ENCODE peak calls at places on chromosomes 5 and 9, in four cellular contexts. J is GM12878, S is K562, L is HL-60. Z is an unnamed sample.

GRCh38 chr5:145775893-145776444 is 59.2 kb downstream of the PRELID2 start:
- DNase-seq in J (no peak), S (no peak), L (no peak), Z (no peak)

GRCh38 chr9:69611221-69611620 is 61.0 kb downstream of the APBA1 start:
- DNase-seq in J (no peak), S (no peak), L (no peak), Z (no peak)

GRCh38 chr9:136847065-136847826 is 2.0 kb upstream of the PHPT1 start:
- DNase-seq in J (no peak), S (peak; percentile 78), L (peak; percentile 29), Z (no peak)

GRCh38 chr9:93133641-93134017 is 422 bp downstream of the NINJ1 start:
- DNase-seq in J (no peak), S (peak; percentile 77), L (peak; percentile 90), Z (peak; percentile 76)

GRCh38 chr5:38622723-38623129 is 66.3 kb upstream of the LIFR start:
- DNase-seq in J (no peak), S (no peak), L (no peak), Z (no peak)

GRCh38 chr5:39231705-39232525 is 12.6 kb upstream of the FYB1 start:
- DNase-seq in J (peak; percentile 73), S (no peak), L (no peak), Z (no peak)

GRCh38 chr5:160375166-160375565 is 4.7 kb upstream of the C1QTNF2 start:
- DNase-seq in J (no peak), S (no peak), L (no peak), Z (no peak)

GRCh38 chr5:165138261-165138660 is 1632.8 kb downstream of the MAT2B start:
- DNase-seq in J (no peak), S (no peak), L (no peak), Z (no peak)

GRCh38 chr5:148454576-148454975 is 70.8 kb downstream of the FBXO38 start:
- DNase-seq in J (no peak), S (no peak), L (no peak), Z (no peak)

DNA sequence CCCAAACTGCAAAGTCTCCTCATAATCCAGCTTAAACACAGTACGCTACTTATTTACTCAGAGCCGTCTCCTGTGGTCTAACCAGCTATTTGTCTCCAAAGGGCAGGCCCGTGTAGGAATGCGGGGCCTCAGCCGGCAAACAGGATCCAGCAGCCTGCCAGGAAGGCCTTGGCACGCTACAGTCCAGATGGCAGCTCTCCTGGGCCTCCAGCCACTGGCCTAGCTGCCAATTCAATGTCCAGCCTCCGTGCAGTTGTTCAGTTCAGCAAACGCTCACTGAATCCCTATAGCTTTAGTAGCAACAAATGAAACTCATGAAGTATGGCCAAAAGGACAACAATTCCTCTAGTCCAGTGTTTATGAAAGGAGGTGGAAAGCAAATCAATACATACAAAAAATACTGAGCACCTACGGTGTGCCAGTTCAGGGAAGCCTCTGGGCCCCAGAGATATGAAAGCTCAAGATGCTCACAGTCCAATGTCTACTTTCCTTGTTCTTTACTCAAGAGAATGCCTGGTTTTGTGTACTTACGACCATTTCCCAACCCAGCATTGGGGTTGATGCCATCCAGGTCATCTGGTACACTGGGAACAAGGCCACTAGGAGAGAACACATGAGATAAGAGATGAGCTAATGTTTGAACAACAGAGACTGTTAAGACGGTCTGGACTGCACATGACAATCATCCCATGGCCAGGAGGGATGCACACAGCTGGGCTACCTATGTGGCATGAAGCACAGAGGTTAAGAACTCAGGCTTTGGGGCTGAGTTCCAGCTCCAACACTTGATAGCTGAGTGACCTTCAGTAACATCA is 8.3 kb downstream of the CDK5RAP2 start:
- DNase-seq in J (no peak), S (no peak), L (no peak), Z (no peak)
- TF ChIP-seq POLR2AphosphoS5 in J (no peak), S (no peak), L (no peak), Z (no peak)

DNA sequence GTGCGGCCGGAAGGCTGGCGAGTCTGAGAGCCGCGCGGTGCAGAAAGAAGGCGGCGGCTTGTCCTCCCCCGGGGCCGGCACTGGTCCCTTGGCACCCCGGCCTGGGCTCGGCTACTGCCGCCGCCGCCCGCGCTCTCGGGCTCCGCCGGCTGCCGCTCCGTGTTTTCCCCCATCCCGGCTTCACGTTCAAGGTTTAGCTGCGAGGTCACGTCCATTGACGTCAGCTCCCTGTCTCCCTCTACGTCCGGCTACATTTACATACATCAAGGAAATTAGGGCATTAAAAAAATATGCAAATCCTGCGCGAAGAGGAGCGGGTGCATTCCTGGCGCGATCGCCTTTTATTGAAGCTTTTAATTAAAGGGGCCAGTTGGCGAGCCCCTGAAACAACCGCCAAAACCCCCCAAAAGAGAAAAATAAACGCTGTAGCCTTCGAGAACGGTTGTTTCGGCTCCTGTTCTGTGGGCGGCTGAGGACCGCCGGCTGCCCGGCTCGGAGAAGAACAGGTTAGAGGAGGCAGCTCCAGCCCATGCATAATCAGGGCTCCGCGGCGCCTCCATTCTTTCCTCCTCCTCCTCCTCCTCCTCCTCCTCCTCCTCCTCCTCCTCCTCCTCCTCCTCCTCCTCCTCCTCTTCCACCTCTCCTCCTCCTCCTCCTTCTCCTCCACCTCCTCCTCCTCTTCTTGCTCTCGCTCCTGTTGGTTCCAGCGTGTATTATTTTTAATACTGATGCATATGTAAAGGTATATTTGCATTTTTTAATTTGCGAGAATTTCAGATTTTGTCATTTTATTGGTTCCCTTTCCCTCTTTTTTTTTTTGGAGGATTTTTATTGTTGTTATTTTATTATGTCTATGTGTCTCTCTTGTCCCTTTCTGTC is 207.0 kb downstream of the MEF2C start:
- DNase-seq in J (no peak), S (no peak), L (no peak), Z (no peak)
- TF ChIP-seq SPI1 in J (no peak), S (no peak), L (no peak), Z (no peak)

GRCh38 chr5:124755565-124755964 is 9.1 kb upstream of the ZNF608 start:
- DNase-seq in J (no peak), S (peak; percentile 68), L (no peak), Z (no peak)
- TF ChIP-seq POLR2AphosphoS5 in J (no peak), S (no peak), L (no peak), Z (no peak)

DNA sequence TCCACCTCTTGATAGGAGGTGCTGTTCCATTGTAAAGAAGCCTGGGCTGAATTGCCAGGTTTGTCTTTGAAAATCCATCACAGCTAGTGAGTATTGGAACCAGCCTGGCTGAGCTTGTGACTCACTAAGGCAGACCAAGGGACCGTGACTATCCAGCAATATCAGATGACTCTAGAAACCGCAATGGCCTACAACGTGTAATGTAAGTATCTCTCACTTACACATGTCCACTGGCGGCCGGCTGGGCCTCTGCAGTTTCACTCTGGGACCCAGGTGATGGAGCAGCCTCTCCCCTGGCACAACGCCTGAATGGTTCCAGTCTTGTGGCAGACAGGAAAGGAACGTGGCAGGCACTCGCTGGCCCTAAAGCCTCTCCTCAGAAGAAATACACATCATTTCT is 3.1 kb upstream of the HRH2 start:
- DNase-seq in J (no peak), S (no peak), L (no peak), Z (no peak)
- TF ChIP-seq SPI1 in J (no peak), S (no peak), L (no peak), Z (no peak)

GRCh38 chr5:10400834-10401233 is 40.8 kb upstream of the ROPN1L start:
- DNase-seq in J (no peak), S (no peak), L (peak; percentile 25), Z (no peak)
- TF ChIP-seq POLR2AphosphoS5 in J (no peak), S (no peak), L (no peak), Z (no peak)

GRCh38 chr5:14574891-14575496 is 6.6 kb upstream of the OTULINL start:
- DNase-seq in J (no peak), S (no peak), L (peak; percentile 87), Z (no peak)
- TF ChIP-seq SPI1 in J (peak; percentile 42), S (no peak), L (peak; percentile 79), Z (peak; percentile 58)

DNA sequence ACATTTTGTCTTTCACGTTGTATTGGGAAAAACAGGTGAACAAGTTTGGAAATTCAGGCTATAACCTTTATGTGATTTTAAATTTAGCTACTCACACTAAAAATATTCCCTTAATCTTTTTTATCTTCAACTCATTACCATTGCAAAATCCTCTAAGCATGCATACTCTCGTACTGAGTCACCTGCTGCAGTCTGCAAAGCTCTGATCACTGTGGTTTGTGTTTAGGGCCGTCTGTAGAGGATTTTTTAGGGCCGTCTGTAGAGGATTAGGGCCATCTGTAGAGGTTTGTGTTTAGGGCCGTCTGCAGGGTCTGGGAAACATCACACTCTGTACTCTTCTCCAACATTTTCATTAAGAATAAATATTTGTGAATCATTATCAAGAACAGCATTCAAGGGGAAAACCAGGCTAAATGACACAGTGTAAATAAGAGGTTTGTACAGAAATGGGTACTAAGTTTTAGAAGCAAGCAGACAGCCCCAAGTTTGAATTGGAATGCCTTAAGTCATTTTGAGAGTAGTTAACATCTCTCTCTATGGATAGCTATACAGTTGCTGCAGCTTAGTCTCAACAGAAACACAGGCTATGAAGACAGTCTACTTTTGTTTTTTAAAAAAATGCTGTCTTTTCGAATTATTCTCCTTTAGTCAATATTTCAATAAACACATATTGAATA is 155.0 kb upstream of the TSLP start:
- DNase-seq in J (no peak), S (no peak), L (no peak), Z (no peak)
- TF ChIP-seq POLR2AphosphoS5 in J (no peak), S (no peak), L (no peak), Z (no peak)

GRCh38 chr9:128920381-128921058 is at the start of gene PHYHD1:
- DNase-seq in J (no peak), S (no peak), L (no peak), Z (no peak)
- TF ChIP-seq SPI1 in J (no peak), S (no peak), L (no peak), Z (no peak)

Z was measured in GM12891.